ENCODE peak calls at places on chromosomes 3 and 15, in nine cellular contexts. X is K562, B is PC-3, W is neural progenitor cell, Y is PC-9, H is GM12878, U is MM.1S, S is GM23248, Q is fibroblast of lung. G is an unnamed sample. For H3K4me1, H3K9me3 and H3K79me2, the result is how much of the 10 kb centered on the place peaks cover.

GRCh38 chr3:188947401-188947982 is 224.3 kb upstream of the TPRG1 start:
- DNase-seq in X (peak), B (peak), W (peak), Y (peak), H (no peak), U (no peak), S (peak), Q (peak), G (no peak)

GRCh38 chr3:156024904-156025303 is 95.5 kb upstream of the KCNAB1 start:
- DNase-seq in X (no peak), B (peak), W (peak), Y (peak), H (no peak), U (no peak), S (peak), Q (peak), G (no peak)

GRCh38 chr15:80157215-80157614 is 4.4 kb downstream of the FAH start:
- DNase-seq in X (no peak), B (no peak), W (peak), Y (no peak), H (no peak), U (no peak), S (no peak), Q (no peak), G (peak)

GRCh38 chr3:144085964-144086363 is 114.3 kb downstream of the DIPK2A start:
- DNase-seq in X (no peak), B (peak), W (no peak), Y (no peak), H (no peak), U (no peak), S (peak), Q (peak), G (no peak)

GRCh38 chr3:107367353-107367752 is 9.9 kb upstream of the CCDC54 start:
- DNase-seq in X (peak), B (peak), W (no peak), Y (peak), H (no peak), U (no peak), S (peak), Q (peak), G (peak)

GRCh38 chr3:19065027-19065426 is 83.3 kb upstream of the KCNH8 start:
- DNase-seq in X (no peak), B (peak), W (peak), Y (no peak), H (no peak), U (no peak), S (no peak), Q (no peak), G (peak)

GRCh38 chr15:39304201-39304841 is 276.6 kb upstream of the THBS1 start:
- DNase-seq in X (no peak), B (no peak), W (no peak), Y (no peak), H (no peak), U (no peak), S (peak), Q (peak), G (no peak)

GRCh38 chr3:10519236-10519635 is 13.8 kb upstream of the ATP2B2 start:
- DNase-seq in X (no peak), B (no peak), W (no peak), Y (no peak), H (no peak), U (no peak), S (no peak), Q (peak), G (no peak)

GRCh38 chr3:42398080-42398479 is 12.3 kb downstream of the LYZL4 start:
- DNase-seq in X (no peak), B (no peak), W (no peak), Y (no peak), H (no peak), U (no peak), S (no peak), Q (no peak), G (no peak)

GRCh38 chr3:101862453-101863165 is 13.3 kb downstream of the NFKBIZ start:
- DNase-seq in X (no peak), B (peak), W (no peak), Y (no peak), H (no peak), U (no peak), S (no peak), Q (no peak), G (no peak)

GRCh38 chr3:24829011-24829581 is 334.4 kb upstream of the THRB start:
- DNase-seq in X (peak), B (no peak), W (peak), Y (no peak), H (no peak), U (no peak), S (peak), Q (no peak), G (no peak)

GRCh38 chr15:23472033-23472432 is 25.0 kb upstream of the GOLGA6L2 start:
- DNase-seq in X (no peak), B (no peak), W (no peak), Y (no peak), H (no peak), U (no peak), S (no peak), Q (no peak), G (no peak)

GRCh38 chr3:129417354-129417753 is 11.1 kb downstream of the EFCAB12 start:
- DNase-seq in X (no peak), B (no peak), W (no peak), Y (no peak), H (no peak), U (no peak), S (peak), Q (peak), G (no peak)

GRCh38 chr3:194466761-194467356 is 19.9 kb downstream of the ATP13A3 start:
- DNase-seq in X (no peak), B (peak), W (no peak), Y (no peak), H (no peak), U (no peak), S (peak), Q (no peak), G (no peak)

GRCh38 chr15:50168778-50169411 is 13.1 kb upstream of the SLC27A2 start:
- DNase-seq in X (no peak), B (no peak), W (no peak), Y (no peak), H (no peak), U (no peak), S (no peak), Q (no peak), G (no peak)

GRCh38 chr3:90091557-90091956 is 984.1 kb downstream of the EPHA3 start:
- DNase-seq in X (no peak), B (peak), W (peak), Y (peak), H (no peak), U (peak), S (peak), Q (peak), G (peak)

GRCh38 chr3:53941945-53942344 is 50.3 kb upstream of the SELENOK start:
- DNase-seq in X (no peak), B (no peak), W (peak), Y (no peak), H (no peak), U (no peak), S (no peak), Q (peak), G (no peak)

GRCh38 chr15:89436560-89437311 is 59.6 kb downstream of the RHCG start:
- DNase-seq in X (no peak), B (peak), W (no peak), Y (no peak), H (no peak), U (no peak), S (no peak), Q (no peak), G (no peak)

GRCh38 chr3:134666466-134666865 is 15.6 kb upstream of the KY start:
- DNase-seq in X (no peak), B (peak), W (no peak), Y (no peak), H (no peak), U (no peak), S (peak), Q (peak), G (no peak)
- H3K4me1 ChIP-seq in X (under half), B (under half), W (under half), Y (under half), H (under half), U (under half), S (under half), Q (under half), G (under half)

DNA sequence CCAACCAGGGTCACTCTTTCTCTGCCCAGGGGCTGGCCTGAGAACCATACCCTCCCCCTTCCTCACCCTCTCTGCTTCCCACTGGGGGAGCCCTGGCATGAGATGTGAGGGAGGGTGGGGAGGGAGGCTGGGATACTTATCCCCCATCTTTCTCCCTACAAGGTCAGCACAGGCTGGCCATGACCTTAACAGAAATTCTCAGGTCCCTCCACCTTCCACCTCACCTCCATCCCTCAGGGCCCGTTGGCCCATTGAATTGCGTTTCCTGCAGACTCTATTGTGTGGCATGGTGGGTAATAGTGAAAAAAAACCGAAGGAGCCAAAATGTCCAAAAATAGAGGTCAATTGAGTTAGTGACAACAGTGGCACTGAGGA is 159.5 kb downstream of the OR4M2 start:
- DNase-seq in X (no peak), B (no peak), W (no peak), Y (no peak), H (no peak), U (no peak), S (no peak), Q (no peak), G (no peak)
- H3K9me3 ChIP-seq in X (under half), B (under half), W (under half), Y (under half), H (under half), U (under half), S (under half), Q (under half), G (under half)

GRCh38 chr15:58931985-58932384 is 1.5 kb downstream of the SLTM start:
- DNase-seq in X (no peak), B (peak), W (no peak), Y (no peak), H (peak), U (peak), S (peak), Q (peak), G (peak)
- H3K79me2 ChIP-seq in X (half or more), B (half or more), W (half or more), Y (half or more), H (half or more), U (half or more), S (half or more), Q (half or more), G (under half)

GRCh38 chr3:131802029-131802428 is 232.8 kb downstream of the CPNE4 start:
- DNase-seq in X (no peak), B (no peak), W (no peak), Y (no peak), H (no peak), U (no peak), S (no peak), Q (no peak), G (no peak)
- H3K4me1 ChIP-seq in X (under half), B (under half), W (under half), Y (under half), H (under half), U (under half), S (under half), Q (under half), G (under half)

DNA sequence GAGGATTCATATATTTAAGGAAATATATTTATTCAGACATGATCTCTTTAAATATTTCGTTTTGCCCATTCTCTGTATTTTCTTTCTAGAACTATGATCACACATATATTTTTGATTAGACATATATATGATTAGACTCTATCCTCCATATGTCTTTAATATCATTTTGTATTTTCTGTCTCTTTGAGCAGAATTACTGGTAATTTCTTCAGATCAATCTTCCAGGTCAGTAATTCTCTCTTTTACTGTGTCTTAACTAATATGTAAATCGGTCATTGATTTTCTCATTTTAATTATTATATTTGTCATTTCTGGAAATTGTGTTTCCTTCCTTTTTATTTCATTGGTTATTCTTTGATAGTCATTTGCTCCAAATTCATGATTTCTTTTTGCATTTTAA is 586.2 kb downstream of the NR2F2 start:
- DNase-seq in X (no peak), B (no peak), W (no peak), Y (no peak), H (no peak), U (no peak), S (no peak), Q (no peak), G (no peak)
- H3K9me3 ChIP-seq in X (under half), B (under half), W (under half), Y (under half), H (under half), U (under half), S (under half), Q (under half), G (under half)

DNA sequence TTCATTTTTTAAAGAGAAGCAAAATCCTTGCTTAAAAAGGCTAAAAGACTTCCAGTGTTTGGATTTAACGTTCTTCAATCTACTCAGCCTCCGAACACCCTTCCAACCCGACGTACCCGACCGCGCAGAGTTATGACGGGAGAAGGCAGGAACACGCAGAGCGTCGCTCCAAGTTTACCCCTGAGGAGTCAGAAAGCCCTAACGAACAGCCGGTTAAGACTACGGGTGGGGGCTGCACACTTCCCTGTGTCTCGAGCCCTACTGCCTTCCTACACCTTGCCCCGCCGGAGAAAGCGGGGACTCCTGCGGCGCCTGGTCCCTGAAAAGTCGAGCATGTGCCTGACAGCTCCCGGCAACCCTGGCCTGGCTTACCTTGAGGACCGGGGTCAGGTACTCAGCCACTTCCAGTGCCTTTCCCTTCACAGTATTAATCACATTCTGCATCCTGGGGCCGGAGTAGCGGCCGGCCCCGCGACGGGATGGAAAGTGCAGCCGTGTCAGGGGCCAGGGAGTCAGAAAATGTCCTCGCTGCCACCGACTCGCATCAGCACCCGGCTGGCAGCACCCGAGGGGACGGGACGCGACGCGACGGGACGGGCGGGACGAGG is 573 bp downstream of the ATG3 start:
- DNase-seq in X (no peak), B (peak), W (peak), Y (peak), H (peak), U (peak), S (peak), Q (peak), G (peak)
- H3K79me2 ChIP-seq in X (under half), B (half or more), W (half or more), Y (half or more), H (half or more), U (half or more), S (half or more), Q (under half), G (half or more)

DNA sequence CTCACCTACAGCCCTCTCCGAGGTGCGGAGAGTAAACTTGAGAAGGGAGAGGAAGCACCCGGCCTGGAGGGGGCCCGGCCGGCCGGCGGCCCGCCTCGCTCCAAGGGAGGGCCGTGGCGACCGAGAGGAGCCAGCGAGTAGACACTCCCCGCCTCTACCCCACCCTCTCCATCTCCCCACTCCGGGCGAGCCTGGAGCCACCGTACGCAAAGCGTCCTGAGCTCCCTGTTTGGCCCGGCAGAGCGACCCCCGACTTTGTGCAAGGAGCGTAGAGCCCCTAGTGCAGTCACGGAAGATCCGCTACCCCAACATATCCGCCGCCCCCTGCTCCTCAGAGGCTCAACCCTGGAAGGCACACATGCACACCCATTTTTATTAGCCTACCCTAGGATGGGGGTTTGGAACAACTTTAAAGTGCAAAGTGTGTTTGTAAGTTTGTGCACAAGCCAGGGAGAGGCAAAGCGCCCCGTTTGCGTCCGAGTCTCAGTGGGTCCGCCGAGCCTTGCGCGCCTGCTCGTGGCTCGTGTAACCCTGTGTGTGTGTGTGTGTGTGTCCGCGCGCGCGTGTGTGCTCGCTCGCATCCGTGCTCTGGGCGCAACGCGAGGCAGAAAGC is 508 bp upstream of the SMAD6 start:
- DNase-seq in X (no peak), B (no peak), W (peak), Y (no peak), H (no peak), U (peak), S (peak), Q (peak), G (no peak)
- H3K4me1 ChIP-seq in X (half or more), B (under half), W (under half), Y (under half), H (under half), U (under half), S (under half), Q (under half), G (under half)

GRCh38 chr3:39763390-39763789 is 46.0 kb upstream of the MYRIP start:
- DNase-seq in X (no peak), B (no peak), W (no peak), Y (no peak), H (no peak), U (no peak), S (no peak), Q (no peak), G (no peak)

GRCh38 chr3:39760325-39760724 is 49.1 kb upstream of the MYRIP start:
- DNase-seq in X (no peak), B (no peak), W (no peak), Y (no peak), H (no peak), U (no peak), S (no peak), Q (no peak), G (no peak)

GRCh38 chr3:39762537-39762936 is 46.9 kb upstream of the MYRIP start:
- DNase-seq in X (no peak), B (no peak), W (no peak), Y (no peak), H (no peak), U (no peak), S (no peak), Q (no peak), G (no peak)

DNA sequence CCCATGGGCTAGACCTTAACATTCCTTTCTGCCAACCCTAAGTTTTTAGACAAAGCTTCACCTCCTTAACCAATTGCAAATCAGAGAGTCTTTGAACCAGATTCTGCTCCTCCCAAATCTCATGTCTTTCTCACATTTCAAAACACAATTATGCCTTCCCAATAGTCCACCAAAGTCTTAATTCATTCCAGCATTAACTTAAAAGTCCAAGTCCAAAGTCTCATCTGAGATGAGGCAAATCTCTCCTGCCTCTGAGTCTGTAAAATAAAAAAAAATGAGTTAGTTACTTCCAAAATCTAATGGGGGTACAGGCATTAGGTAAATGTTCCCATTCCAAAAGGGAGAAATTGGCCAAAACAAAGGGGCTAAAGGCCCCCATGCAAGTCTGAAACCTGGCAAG is 43.8 kb upstream of the MYRIP start:
- DNase-seq in X (no peak), B (no peak), W (no peak), Y (no peak), H (no peak), U (no peak), S (no peak), Q (no peak), G (no peak)
- H3K9me3 ChIP-seq in X (under half), B (under half), W (under half), Y (under half), H (under half), U (under half), S (under half), Q (under half), G (under half)

G was measured in OCI-LY7.